ENCODE peak calls at places on chromosome 16, in ten cellular contexts. E is ovary, H is sigmoid colon, R is SK-N-SH, K is lower lobe of right lung, U is fibroblast of pulmonary artery, J is fibroblast of lung, V is PC-9, P is thoracic aorta, D is fibroblast of the aortic adventitia. F is an unnamed sample.

GRCh38 chr16:23514381-23515152 is 4.3 kb upstream of the GGA2 start:
- DNase-seq in J (no peak), R (no peak), U (no peak), K (no peak), D (no peak), E (no peak), V (no peak), H (no peak), P (no peak), F (no peak)

GRCh38 chr16:68470461-68471150 is 22.3 kb upstream of the SMPD3 start:
- DNase-seq in R (no peak), H (no peak), J (no peak), P (no peak), K (peak; percentile 63), E (no peak), V (no peak), D (no peak), U (no peak), F (no peak)

GRCh38 chr16:48963306-48963705 is 318.3 kb downstream of the CBLN1 start:
- DNase-seq in K (no peak), V (no peak), H (no peak), D (no peak), R (no peak), E (no peak), J (peak; percentile 77), P (no peak), U (no peak), F (no peak)

GRCh38 chr16:2779978-2780898 is 3.2 kb upstream of the ELOB start:
- DNase-seq in D (no peak), J (no peak), K (no peak), P (no peak), V (no peak), R (no peak), H (peak; percentile 48), E (no peak), U (no peak), F (no peak)

GRCh38 chr16:19071811-19072777 is 4.7 kb downstream of the COQ7 start:
- DNase-seq in D (peak; percentile 68), U (peak; percentile 69), K (peak; percentile 70), V (peak; percentile 77), R (peak; percentile 58), E (no peak), H (no peak), P (no peak), J (peak; percentile 32), F (no peak)

GRCh38 chr16:88915639-88916327 is 49.3 kb upstream of the PABPN1L start:
- DNase-seq in H (no peak), E (no peak), U (no peak), R (no peak), J (no peak), P (no peak), V (no peak), D (no peak), K (no peak), F (no peak)

GRCh38 chr16:10744370-10745030 is 858 bp downstream of the NUBP1 start:
- DNase-seq in U (no peak), P (no peak), D (no peak), E (no peak), V (no peak), R (peak; percentile 27), H (peak; percentile 77), J (peak; percentile 54), K (no peak), F (no peak)

GRCh38 chr16:23064642-23065041 is 84.6 kb downstream of the USP31 start:
- DNase-seq in J (no peak), H (no peak), P (no peak), V (no peak), D (no peak), R (no peak), U (peak; percentile 42), K (no peak), E (no peak), F (no peak)

GRCh38 chr16:9370071-9370491 is 278.6 kb downstream of the HAPSTR1 start:
- DNase-seq in E (no peak), V (no peak), U (no peak), P (no peak), H (no peak), J (no peak), K (no peak), R (no peak), D (no peak), F (no peak)

GRCh38 chr16:81237942-81238295 is 570 bp upstream of the BCO1 start:
- DNase-seq in R (no peak), P (no peak), V (no peak), J (no peak), U (no peak), H (no peak), K (no peak), E (no peak), D (no peak), F (no peak)

GRCh38 chr16:21233045-21233520 is 416 bp upstream of the ANKS4B start:
- DNase-seq in K (no peak), V (no peak), H (no peak), U (no peak), E (no peak), P (no peak), D (no peak), R (no peak), J (no peak), F (no peak)

GRCh38 chr16:21233521-21234150 is at the start of gene ANKS4B:
- DNase-seq in V (no peak), D (no peak), P (no peak), J (no peak), K (no peak), U (no peak), E (no peak), H (no peak), R (no peak), F (no peak)

GRCh38 chr16:21239646-21240045 is 6.1 kb downstream of the ANKS4B start:
- DNase-seq in D (no peak), E (no peak), J (no peak), V (no peak), P (no peak), H (no peak), U (no peak), K (no peak), R (no peak), F (no peak)

GRCh38 chr16:21236831-21237230 is 3.3 kb downstream of the ANKS4B start:
- DNase-seq in U (no peak), R (no peak), H (no peak), J (no peak), E (no peak), D (no peak), K (no peak), V (no peak), P (no peak), F (no peak)

GRCh38 chr16:21235199-21235585 is 1.7 kb downstream of the ANKS4B start:
- DNase-seq in R (no peak), U (no peak), H (no peak), V (no peak), J (no peak), K (no peak), D (no peak), P (no peak), E (no peak), F (no peak)
- H3K4me3 ChIP-seq in R (no peak overlapping the region), U (no peak overlapping the region), H (no peak overlapping the region), V (no peak overlapping the region), J (no peak overlapping the region), K (no peak overlapping the region), D (no peak overlapping the region), P (no peak overlapping the region), E (no peak overlapping the region), F (no peak overlapping the region)

DNA sequence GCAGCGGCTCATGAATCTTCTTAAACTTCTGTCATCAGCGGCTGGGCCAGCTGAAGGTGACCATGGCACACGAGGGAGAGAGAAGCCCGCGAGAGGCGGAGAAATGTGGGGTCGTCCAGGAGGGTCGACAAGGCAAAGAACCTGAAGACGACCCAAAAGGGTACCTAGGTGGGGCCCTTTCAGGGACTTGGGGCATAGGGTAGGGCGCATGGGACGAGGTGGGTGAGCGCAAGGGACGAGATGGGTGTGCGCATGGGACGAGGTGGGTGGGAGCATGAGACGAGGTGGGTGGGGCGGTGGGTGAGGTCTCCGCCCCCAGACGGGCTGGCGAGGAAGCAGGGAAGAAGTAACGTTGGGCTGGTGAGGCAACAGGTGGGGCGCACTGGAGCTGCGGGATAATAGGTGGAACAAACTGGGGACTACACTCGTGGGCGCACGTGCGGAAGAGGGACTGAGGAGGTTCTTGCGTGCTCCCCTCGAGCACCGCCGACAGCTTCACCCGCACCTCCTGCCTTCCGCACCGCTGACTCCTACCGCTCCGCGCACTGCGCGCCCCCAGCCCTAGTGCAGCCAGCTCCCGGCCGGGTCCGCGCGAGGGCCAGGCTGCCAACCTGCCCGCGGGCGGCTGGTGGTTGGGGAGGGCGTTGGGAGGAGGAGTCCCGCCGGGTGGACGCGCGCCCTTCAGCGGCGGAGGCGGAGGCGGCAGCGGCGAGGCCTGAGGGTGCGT is 23.2 kb upstream of the CRYM start:
- DNase-seq in J (peak; percentile 65), V (peak; percentile 88), H (peak; percentile 88), K (peak; percentile 82), E (peak; percentile 64), R (peak; percentile 90), D (peak; percentile 63), P (peak; percentile 22), U (peak; percentile 67), F (peak; percentile 52)
- TF ChIP-seq CTCF in J (no peak), V (no peak), H (no peak), K (peak; percentile 39), E (peak; percentile 29), R (peak; percentile 24), D (peak; percentile 41), P (peak; percentile 37), U (no peak), F (peak; percentile 7)

GRCh38 chr16:67170168-67170947 is at the start of gene NOL3:
- DNase-seq in E (peak; percentile 90), R (peak; percentile 93), H (peak; percentile 94), U (peak; percentile 86), V (peak; percentile 95), J (peak; percentile 80), K (peak; percentile 88), P (peak; percentile 73), D (peak; percentile 85), F (no peak)

GRCh38 chr16:67174706-67175231 is 4.4 kb downstream of the NOL3 start:
- DNase-seq in U (no peak), E (peak; percentile 56), K (no peak), R (peak; percentile 46), H (no peak), J (no peak), D (no peak), P (no peak), V (no peak), F (no peak)

GRCh38 chr16:67173808-67174705 is 3.7 kb downstream of the NOL3 start:
- DNase-seq in H (peak; percentile 96), R (peak; percentile 90), V (peak; percentile 93), K (peak; percentile 93), D (peak; percentile 72), P (peak; percentile 58), E (peak; percentile 87), U (peak; percentile 85), J (peak; percentile 86), F (no peak)

GRCh38 chr16:67170948-67171649 is 761 bp downstream of the NOL3 start:
- DNase-seq in U (no peak), R (no peak), V (peak; percentile 35), E (no peak), P (no peak), K (no peak), D (peak; percentile 43), H (no peak), J (peak; percentile 33), F (no peak)

GRCh38 chr16:67173323-67173722 is 3.0 kb downstream of the NOL3 start:
- DNase-seq in E (no peak), D (no peak), K (no peak), R (no peak), P (no peak), H (no peak), U (no peak), V (no peak), J (no peak), F (no peak)
- H3K4me3 ChIP-seq in E (no peak overlapping the region), D (peak overlapping the region; percentile 55), K (peak overlapping the region; percentile 59), R (peak overlapping the region; percentile 60), P (peak overlapping the region; percentile 76), H (peak overlapping the region; percentile 40), U (peak overlapping the region; percentile 52), V (peak overlapping the region; percentile 57), J (no peak overlapping the region), F (peak overlapping the region; percentile 43)

GRCh38 chr16:46883690-46884512 is at the start of gene GPT2:
- DNase-seq in V (peak; percentile 99), R (peak; percentile 94), U (peak; percentile 95), H (peak; percentile 97), P (peak; percentile 85), E (peak; percentile 95), D (peak; percentile 91), J (peak; percentile 95), K (peak; percentile 99), F (peak; percentile 72)
- TF ChIP-seq CTCF in V (no peak), R (no peak), U (no peak), H (no peak), P (peak; percentile 44), E (peak; percentile 49), D (no peak), J (no peak), K (peak; percentile 39), F (no peak)